ENCODE peak calls at places on chromosomes 5 and 9, in ten cellular contexts. C is posterior cingulate gyrus; Y is BJ; K is ovary; J is NCI-H1436; P is stimulated activated CD4-positive, alpha-beta T cell treated with anti-CD3 and anti-CD28 coated beads, Interleukin-15, amount 100 ng/mL, for 1 hour; H is SHP77; N is A673; Z is sigmoid colon; B is HCT116. V is an unnamed sample.

GRCh38 chr5:77133061-77133758 is 46.1 kb upstream of the ZBED3 start:
- DNase-seq in C (peak; percentile 80), Y (peak; percentile 88), K (peak; percentile 55), J (no peak), P (no peak), H (peak; percentile 60), N (peak; percentile 50), Z (peak; percentile 82), B (peak; percentile 72), V (peak; percentile 60)

GRCh38 chr5:91357012-91357634 is 26.0 kb downstream of the ARRDC3 start:
- DNase-seq in C (no peak), Y (no peak), K (no peak), J (no peak), P (no peak), H (peak; percentile 64), N (no peak), Z (no peak), B (no peak), V (no peak)

GRCh38 chr5:107522456-107522855 is 148.3 kb downstream of the EFNA5 start:
- DNase-seq in C (no peak), Y (no peak), K (no peak), J (no peak), P (no peak), H (no peak), N (no peak), Z (no peak), B (no peak), V (no peak)

GRCh38 chr9:86424246-86424891 is 70.2 kb upstream of the TUT7 start:
- DNase-seq in C (no peak), Y (no peak), K (no peak), J (no peak), P (no peak), H (no peak), N (no peak), Z (no peak), B (no peak), V (peak; percentile 38)

GRCh38 chr5:90488791-90489190 is 14.1 kb downstream of the POLR3G start:
- DNase-seq in C (no peak), Y (peak; percentile 61), K (no peak), J (no peak), P (no peak), H (no peak), N (no peak), Z (no peak), B (no peak), V (no peak)

GRCh38 chr5:173530547-173530946 is 85.9 kb downstream of the BOD1 start:
- DNase-seq in C (no peak), Y (no peak), K (no peak), J (no peak), P (no peak), H (no peak), N (peak; percentile 38), Z (no peak), B (peak; percentile 18), V (no peak)

GRCh38 chr9:69466151-69466550 is 141.1 kb downstream of the ENTREP1 start:
- DNase-seq in C (no peak), Y (no peak), K (no peak), J (no peak), P (no peak), H (no peak), N (no peak), Z (no peak), B (no peak), V (peak; percentile 41)

GRCh38 chr9:91978739-91979414 is 28.8 kb upstream of the ROR2 start:
- DNase-seq in C (no peak), Y (peak; percentile 86), K (no peak), J (no peak), P (no peak), H (peak; percentile 13), N (peak; percentile 60), Z (no peak), B (peak; percentile 26), V (peak; percentile 32)

GRCh38 chr5:120463991-120464626 is at the start of gene PRR16:
- DNase-seq in C (peak; percentile 26), Y (no peak), K (peak; percentile 38), J (peak; percentile 17), P (no peak), H (peak; percentile 78), N (peak; percentile 65), Z (peak; percentile 64), B (no peak), V (peak; percentile 46)

GRCh38 chr5:146799235-146800015 is 79.1 kb downstream of the PPP2R2B start:
- DNase-seq in C (no peak), Y (no peak), K (no peak), J (no peak), P (no peak), H (no peak), N (no peak), Z (no peak), B (no peak), V (no peak)

GRCh38 chr5:154092356-154092755 is 53.6 kb downstream of the MFAP3 start:
- DNase-seq in C (no peak), Y (peak; percentile 49), K (no peak), J (no peak), P (no peak), H (no peak), N (no peak), Z (no peak), B (no peak), V (no peak)

GRCh38 chr5:82735160-82735789 is 341.9 kb downstream of the TMEM167A start:
- DNase-seq in C (no peak), Y (no peak), K (no peak), J (no peak), P (no peak), H (no peak), N (peak; percentile 94), Z (no peak), B (peak; percentile 63), V (no peak)

GRCh38 chr9:130172858-130173461 is 756 bp downstream of the NCS1 start:
- DNase-seq in C (no peak), Y (no peak), K (peak; percentile 64), J (no peak), P (peak; percentile 32), H (no peak), N (no peak), Z (peak; percentile 81), B (no peak), V (no peak)

GRCh38 chr5:60446917-60447316 is 253.0 kb downstream of the DEPDC1B start:
- DNase-seq in C (no peak), Y (no peak), K (no peak), J (no peak), P (no peak), H (no peak), N (no peak), Z (no peak), B (no peak), V (no peak)

GRCh38 chr5:80763211-80763610 is 108.4 kb upstream of the DHFR start:
- DNase-seq in C (no peak), Y (no peak), K (no peak), J (no peak), P (no peak), H (no peak), N (no peak), Z (no peak), B (no peak), V (no peak)

GRCh38 chr5:169695919-169696490 is 58.9 kb downstream of the DOCK2 start:
- DNase-seq in C (no peak), Y (peak; percentile 99), K (no peak), J (no peak), P (no peak), H (no peak), N (peak; percentile 75), Z (no peak), B (peak; percentile 22), V (no peak)

GRCh38 chr9:93577940-93578682 is 1.7 kb downstream of the PHF2 start:
- DNase-seq in C (no peak), Y (no peak), K (peak; percentile 59), J (no peak), P (no peak), H (no peak), N (no peak), Z (no peak), B (no peak), V (peak; percentile 41)

GRCh38 chr9:130961511-130962300 is 22.7 kb upstream of the FIBCD1 start:
- DNase-seq in C (no peak), Y (no peak), K (no peak), J (no peak), P (no peak), H (no peak), N (no peak), Z (no peak), B (no peak), V (no peak)